ENCODE peak calls at places on chromosomes 16 and 17, in nine cellular contexts. J is body of pancreas, C is heart left ventricle, U is HCT116, D is breast epithelium, N is endothelial cell of umbilical vein, L is H1, I is ovary, Q is A549. M is an unnamed sample.

GRCh38 chr16:5668553-5668952 is 571.0 kb upstream of the EEF2KMT start:
- DNase-seq in J (no peak), C (no peak), U (no peak), D (no peak), N (no peak), L (no peak), I (no peak), Q (no peak), M (no peak)

GRCh38 chr17:63696381-63696961 is 3.5 kb downstream of the LIMD2 start:
- DNase-seq in J (no peak), C (no peak), U (peak; percentile 21), D (no peak), N (peak; percentile 61), L (no peak), I (no peak), Q (peak; percentile 71), M (no peak)

GRCh38 chr17:78315355-78316114 is 44.3 kb downstream of the SOCS3 start:
- DNase-seq in J (peak; percentile 49), C (peak; percentile 89), U (peak; percentile 88), D (peak; percentile 39), N (peak; percentile 76), L (peak; percentile 39), I (peak; percentile 91), Q (peak; percentile 94), M (peak; percentile 96)

GRCh38 chr17:50206604-50207293 is 5.3 kb upstream of the COL1A1 start:
- DNase-seq in J (no peak), C (peak; percentile 68), U (no peak), D (no peak), N (no peak), L (no peak), I (peak; percentile 87), Q (no peak), M (no peak)

GRCh38 chr16:17544785-17545184 is 74.0 kb upstream of the XYLT1 start:
- DNase-seq in J (peak; percentile 13), C (no peak), U (peak; percentile 8), D (no peak), N (no peak), L (peak; percentile 17), I (no peak), Q (peak; percentile 7), M (no peak)

GRCh38 chr17:31559647-31560501 is 168.4 kb downstream of the RAB11FIP4 start:
- DNase-seq in J (no peak), C (peak; percentile 43), U (no peak), D (no peak), N (peak; percentile 56), L (no peak), I (peak; percentile 62), Q (peak; percentile 22), M (no peak)

GRCh38 chr16:4693956-4694663 is 748 bp downstream of the NUDT16L1 start:
- DNase-seq in J (peak; percentile 53), C (peak; percentile 48), U (no peak), D (no peak), N (peak; percentile 28), L (no peak), I (peak; percentile 75), Q (no peak), M (peak; percentile 90)

GRCh38 chr16:72985148-72985882 is 62.6 kb downstream of the ZFHX3 start:
- DNase-seq in J (no peak), C (peak; percentile 80), U (no peak), D (no peak), N (no peak), L (no peak), I (no peak), Q (no peak), M (peak; percentile 78)

GRCh38 chr17:34570491-34570890 is 8.9 kb upstream of the TMEM132E start:
- DNase-seq in J (no peak), C (no peak), U (no peak), D (no peak), N (no peak), L (no peak), I (no peak), Q (no peak), M (no peak)

GRCh38 chr17:79133986-79134385 is 59.4 kb downstream of the ENGASE start:
- DNase-seq in J (no peak), C (no peak), U (no peak), D (no peak), N (no peak), L (no peak), I (no peak), Q (no peak), M (no peak)

GRCh38 chr16:89261691-89262563 is 44.4 kb downstream of the ZNF778 start:
- DNase-seq in J (no peak), C (no peak), U (no peak), D (no peak), N (no peak), L (no peak), I (peak; percentile 54), Q (no peak), M (no peak)

GRCh38 chr16:89256651-89257254 is 39.2 kb downstream of the ZNF778 start:
- DNase-seq in J (no peak), C (peak; percentile 66), U (no peak), D (no peak), N (peak; percentile 57), L (no peak), I (peak; percentile 59), Q (no peak), M (peak; percentile 91)

GRCh38 chr16:89253548-89254287 is 36.2 kb downstream of the ZNF778 start:
- DNase-seq in J (no peak), C (no peak), U (no peak), D (no peak), N (no peak), L (no peak), I (no peak), Q (no peak), M (no peak)

GRCh38 chr16:89257757-89258465 is 40.4 kb downstream of the ZNF778 start:
- DNase-seq in J (no peak), C (no peak), U (no peak), D (no peak), N (no peak), L (no peak), I (no peak), Q (no peak), M (no peak)

GRCh38 chr16:89257281-89257731 is 39.8 kb downstream of the ZNF778 start:
- DNase-seq in J (no peak), C (no peak), U (no peak), D (no peak), N (peak; percentile 11), L (no peak), I (peak; percentile 59), Q (no peak), M (no peak)
- H3K4me3 ChIP-seq in J (no peak overlapping the region), C (peak overlapping the region; percentile 58), U (peak overlapping the region; percentile 25), D (peak overlapping the region; percentile 72), N (peak overlapping the region; percentile 30), L (peak overlapping the region; percentile 43), I (peak overlapping the region; percentile 30), Q (no peak overlapping the region), M (no peak overlapping the region)

GRCh38 chr16:89709716-89710480 is 8.4 kb upstream of the SPATA2L start:
- DNase-seq in J (no peak), C (no peak), U (no peak), D (no peak), N (no peak), L (no peak), I (no peak), Q (no peak), M (no peak)

GRCh38 chr16:89710709-89711564 is 9.4 kb upstream of the SPATA2L start:
- DNase-seq in J (no peak), C (no peak), U (no peak), D (no peak), N (no peak), L (no peak), I (no peak), Q (no peak), M (no peak)

GRCh38 chr16:89709166-89709565 is 7.7 kb upstream of the SPATA2L start:
- DNase-seq in J (no peak), C (no peak), U (no peak), D (no peak), N (no peak), L (no peak), I (no peak), Q (no peak), M (no peak)

GRCh38 chr16:89712476-89712805 is 8.3 kb downstream of the VPS9D1 start:
- DNase-seq in J (no peak), C (no peak), U (no peak), D (no peak), N (no peak), L (no peak), I (no peak), Q (no peak), M (no peak)

DNA sequence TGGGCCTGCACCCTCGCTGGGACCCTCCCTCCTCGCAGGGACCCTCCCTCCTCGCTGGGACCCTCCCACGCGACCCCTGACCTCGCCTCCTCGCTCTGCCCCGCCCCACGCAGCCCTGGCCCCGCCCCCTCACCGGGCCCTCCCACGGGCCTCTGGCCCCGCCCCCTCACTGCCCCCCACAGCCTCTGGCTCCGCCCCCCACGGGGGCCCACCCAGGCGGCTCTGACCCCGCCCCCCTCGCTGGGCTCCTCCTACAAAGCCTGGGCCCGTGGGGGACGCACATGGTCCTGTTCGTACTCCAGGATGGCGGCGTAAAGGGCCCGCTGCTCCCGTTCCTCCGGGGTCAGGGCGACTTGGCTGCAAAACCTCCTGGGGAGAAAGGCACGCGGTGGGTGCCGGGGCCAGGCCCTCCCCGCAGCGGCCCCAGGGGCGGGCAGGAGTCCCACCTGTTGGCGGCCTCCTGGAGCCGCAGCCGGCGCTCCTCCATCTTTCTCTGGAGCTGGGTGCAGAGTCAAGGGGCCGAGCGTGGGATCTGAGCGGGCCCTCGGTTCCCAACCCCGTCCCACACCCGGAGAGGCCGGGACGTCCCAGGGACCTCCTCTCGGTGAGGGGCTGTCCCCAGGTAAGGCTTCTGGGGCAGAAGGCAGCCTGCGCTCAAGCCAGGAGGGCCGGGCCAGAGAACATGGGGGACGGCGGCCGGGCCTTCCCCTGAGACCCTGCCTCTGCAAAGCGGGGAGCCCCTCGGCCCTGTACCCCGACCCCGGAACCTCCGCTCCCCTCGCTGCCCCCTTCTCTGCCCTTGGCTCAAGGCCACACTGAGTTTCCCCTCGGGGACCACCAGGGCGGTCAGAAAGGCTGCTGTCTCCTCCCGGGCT is 8.9 kb downstream of the VPS9D1 start:
- DNase-seq in J (peak; percentile 46), C (peak; percentile 38), U (peak; percentile 73), D (no peak), N (peak; percentile 66), L (no peak), I (peak; percentile 73), Q (peak; percentile 81), M (no peak)
- TF ChIP-seq CTCF in J (no peak), C (no peak), U (no peak), D (no peak), N (no peak), L (no peak), I (no peak), Q (no peak), M (no peak)

GRCh38 chr17:58517378-58517927 is 3.0 kb upstream of the MTMR4 start:
- DNase-seq in J (no peak), C (no peak), U (no peak), D (no peak), N (no peak), L (no peak), I (no peak), Q (no peak), M (no peak)
- TF ChIP-seq POLR2A in J (peak; percentile 81), C (no peak), U (no peak), D (peak; percentile 10), N (no peak), L (peak; percentile 79), I (peak; percentile 58), Q (peak; percentile 48), M (no peak)

DNA sequence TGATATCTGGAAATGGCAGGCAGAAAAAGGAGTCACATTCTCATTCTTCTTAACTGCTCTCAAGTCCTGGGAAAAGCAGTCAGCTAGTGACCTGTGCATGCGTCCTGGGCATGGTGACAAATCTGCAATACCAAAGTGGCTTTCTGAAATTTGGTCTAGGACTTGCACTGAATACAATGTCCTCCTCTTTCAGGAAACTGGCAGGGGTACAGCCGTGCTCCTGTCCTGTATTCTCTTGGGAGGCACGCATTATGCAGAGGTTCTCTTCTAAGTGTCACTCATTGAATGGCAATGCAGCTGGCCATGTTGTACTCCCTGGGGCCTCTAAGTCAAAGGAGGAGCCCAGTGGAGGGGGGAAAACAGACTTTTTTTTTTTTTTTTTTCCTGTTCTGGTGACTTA is 10.6 kb downstream of the PHF12 start:
- DNase-seq in J (no peak), C (peak; percentile 78), U (no peak), D (no peak), N (no peak), L (no peak), I (no peak), Q (no peak), M (no peak)
- H3K4me3 ChIP-seq in J (no peak overlapping the region), C (no peak overlapping the region), U (no peak overlapping the region), D (no peak overlapping the region), N (no peak overlapping the region), L (no peak overlapping the region), I (no peak overlapping the region), Q (no peak overlapping the region), M (no peak overlapping the region)

M was measured in lower leg skin.